ENCODE peak calls at places on chromosomes 12 and 14, in four cellular contexts. One of them, this sample, is unnamed.
A peak's percentile ranks its signal among the peaks of the same experiment; 100 is the strongest.

GRCh38 chr12:52390739-52391617 is 5.5 kb upstream of the KRT84 start:
- DNase-seq in lung: no peak
- DNase-seq in SK-N-MC: no peak
- DNase-seq in fibroblast of lung: no peak
- DNase-seq in this sample: peak; percentile 79

GRCh38 chr12:46342562-46343033 is 30.0 kb downstream of the SLC38A2 start:
- DNase-seq in lung: no peak
- DNase-seq in SK-N-MC: no peak
- DNase-seq in fibroblast of lung: peak; percentile 66
- DNase-seq in this sample: no peak

GRCh38 chr14:76582447-76582846 is 178.8 kb upstream of the VASH1 start:
- DNase-seq in lung: no peak
- DNase-seq in SK-N-MC: no peak
- DNase-seq in fibroblast of lung: no peak
- DNase-seq in this sample: no peak

GRCh38 chr12:93434305-93434704 is 7.4 kb downstream of the UBE2N start:
- DNase-seq in lung: no peak
- DNase-seq in SK-N-MC: no peak
- DNase-seq in fibroblast of lung: peak; percentile 39
- DNase-seq in this sample: no peak

GRCh38 chr14:76676539-76676938 is 84.7 kb upstream of the VASH1 start:
- DNase-seq in lung: no peak
- DNase-seq in SK-N-MC: no peak
- DNase-seq in fibroblast of lung: no peak
- DNase-seq in this sample: no peak

GRCh38 chr12:15001733-15002471 is 29.1 kb downstream of the PDE6H start:
- DNase-seq in lung: no peak
- DNase-seq in SK-N-MC: no peak
- DNase-seq in fibroblast of lung: peak; percentile 36
- DNase-seq in this sample: peak; percentile 8

GRCh38 chr14:98964171-98964570 is 307.8 kb downstream of the BCL11B start:
- DNase-seq in lung: no peak
- DNase-seq in SK-N-MC: no peak
- DNase-seq in fibroblast of lung: no peak
- DNase-seq in this sample: peak; percentile 37

GRCh38 chr14:85233756-85234545 is 296.0 kb upstream of the FLRT2 start:
- DNase-seq in lung: no peak
- DNase-seq in SK-N-MC: no peak
- DNase-seq in fibroblast of lung: peak; percentile 61
- DNase-seq in this sample: no peak

GRCh38 chr14:94342334-94342934 is 19.3 kb upstream of the SERPINA6 start:
- DNase-seq in lung: peak; percentile 89
- DNase-seq in SK-N-MC: no peak
- DNase-seq in fibroblast of lung: peak; percentile 100
- DNase-seq in this sample: no peak

GRCh38 chr14:61811882-61812346 is 49.7 kb downstream of the SNAPC1 start:
- DNase-seq in lung: no peak
- DNase-seq in SK-N-MC: no peak
- DNase-seq in fibroblast of lung: no peak
- DNase-seq in this sample: peak; percentile 68

GRCh38 chr14:90649096-90649495 is 167.1 kb downstream of the TTC7B start:
- DNase-seq in lung: no peak
- DNase-seq in SK-N-MC: no peak
- DNase-seq in fibroblast of lung: peak; percentile 67
- DNase-seq in this sample: no peak

GRCh38 chr12:106841471-106842302 is 67.2 kb downstream of the RIC8B start:
- DNase-seq in lung: peak; percentile 30
- DNase-seq in SK-N-MC: peak; percentile 28
- DNase-seq in fibroblast of lung: peak; percentile 72
- DNase-seq in this sample: peak; percentile 45

GRCh38 chr12:47411961-47412360 is 293.9 kb downstream of the RPAP3 start:
- DNase-seq in lung: no peak
- DNase-seq in SK-N-MC: no peak
- DNase-seq in fibroblast of lung: no peak
- DNase-seq in this sample: no peak

DNA sequence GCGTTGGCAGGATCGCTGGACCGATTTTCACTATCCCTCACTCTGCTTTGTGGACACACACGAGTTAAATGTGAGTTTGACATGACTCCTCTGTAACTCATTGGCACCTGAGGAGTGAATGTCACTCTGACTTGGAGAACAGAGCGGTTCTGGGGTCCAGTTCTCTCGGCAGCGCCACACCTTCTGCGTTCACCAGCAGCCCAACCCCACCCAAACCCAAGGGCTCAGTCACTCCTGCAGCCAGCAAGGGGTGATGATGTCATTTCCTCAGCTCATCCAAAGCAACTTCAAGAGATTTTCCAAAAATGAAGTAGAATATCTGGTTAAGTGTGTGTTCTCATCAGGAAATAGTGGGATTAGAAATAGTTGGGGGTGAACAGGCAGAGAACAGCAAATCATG is 36.3 kb downstream of the ADGRD1 start:
- DNase-seq in lung: no peak
- DNase-seq in SK-N-MC: no peak
- DNase-seq in fibroblast of lung: no peak
- DNase-seq in this sample: no peak
- H3K4me3 ChIP-seq in lung: no peak overlapping the region
- H3K4me3 ChIP-seq in SK-N-MC: no peak overlapping the region
- H3K4me3 ChIP-seq in fibroblast of lung: no peak overlapping the region
- H3K4me3 ChIP-seq in this sample: no peak overlapping the region

GRCh38 chr12:53618340-53618739 is 7.8 kb downstream of the ATF7 start:
- DNase-seq in lung: no peak
- DNase-seq in SK-N-MC: peak; percentile 58
- DNase-seq in fibroblast of lung: no peak
- DNase-seq in this sample: no peak
- H3K4me3 ChIP-seq in lung: no peak overlapping the region
- H3K4me3 ChIP-seq in SK-N-MC: peak overlapping the region; percentile 78
- H3K4me3 ChIP-seq in fibroblast of lung: peak overlapping the region; percentile 38
- H3K4me3 ChIP-seq in this sample: no peak overlapping the region

GRCh38 chr12:6213969-6214368 is 13.8 kb downstream of the CD9 start:
- DNase-seq in lung: no peak
- DNase-seq in SK-N-MC: no peak
- DNase-seq in fibroblast of lung: no peak
- DNase-seq in this sample: no peak

GRCh38 chr12:6214633-6215032 is 14.4 kb downstream of the CD9 start:
- DNase-seq in lung: no peak
- DNase-seq in SK-N-MC: no peak
- DNase-seq in fibroblast of lung: no peak
- DNase-seq in this sample: no peak

GRCh38 chr12:6215120-6215807 is 15.1 kb downstream of the CD9 start:
- DNase-seq in lung: no peak
- DNase-seq in SK-N-MC: no peak
- DNase-seq in fibroblast of lung: no peak
- DNase-seq in this sample: peak; percentile 75

GRCh38 chr12:6211421-6211869 is 11.2 kb downstream of the CD9 start:
- DNase-seq in lung: no peak
- DNase-seq in SK-N-MC: no peak
- DNase-seq in fibroblast of lung: peak; percentile 93
- DNase-seq in this sample: no peak

GRCh38 chr12:6212086-6212485 is 11.9 kb downstream of the CD9 start:
- DNase-seq in lung: no peak
- DNase-seq in SK-N-MC: no peak
- DNase-seq in fibroblast of lung: no peak
- DNase-seq in this sample: no peak
- H3K4me3 ChIP-seq in lung: no peak overlapping the region
- H3K4me3 ChIP-seq in SK-N-MC: no peak overlapping the region
- H3K4me3 ChIP-seq in fibroblast of lung: no peak overlapping the region
- H3K4me3 ChIP-seq in this sample: no peak overlapping the region

DNA sequence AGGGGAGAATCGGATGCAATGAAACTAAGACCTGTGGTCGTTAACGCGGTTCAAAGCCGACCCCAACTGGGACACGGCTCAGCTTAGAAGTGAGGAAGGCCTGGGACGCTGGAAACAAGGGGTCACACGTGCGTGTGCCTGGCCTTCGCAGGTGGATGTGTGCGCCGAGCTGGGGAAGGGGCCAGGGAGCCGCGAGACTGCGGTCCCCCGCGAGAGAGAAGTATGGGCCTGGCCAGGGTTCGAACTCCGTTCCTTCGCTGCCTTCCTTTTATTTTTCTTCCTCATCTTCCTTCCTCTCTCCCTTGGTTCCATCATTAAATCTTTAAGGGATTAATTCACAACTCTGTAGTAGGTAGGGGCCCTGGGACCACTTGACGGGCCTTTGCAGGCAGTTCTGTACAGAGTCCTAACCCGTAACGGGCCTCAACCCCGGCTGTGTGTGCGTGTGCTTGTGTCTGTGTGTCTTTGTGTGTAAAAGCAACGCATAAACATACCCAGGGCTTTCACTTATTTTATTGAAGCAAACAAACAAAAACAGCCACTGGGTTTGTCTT is 3.6 kb downstream of the TTC6 start:
- DNase-seq in lung: no peak
- DNase-seq in SK-N-MC: no peak
- DNase-seq in fibroblast of lung: no peak
- DNase-seq in this sample: no peak
- H3K4me3 ChIP-seq in lung: peak overlapping the region; percentile 46
- H3K4me3 ChIP-seq in SK-N-MC: peak overlapping the region; percentile 61
- H3K4me3 ChIP-seq in fibroblast of lung: no peak overlapping the region
- H3K4me3 ChIP-seq in this sample: peak overlapping the region; percentile 41

GRCh38 chr12:59737725-59738463 is 142.1 kb downstream of the SLC16A7 start:
- DNase-seq in lung: no peak
- DNase-seq in SK-N-MC: no peak
- DNase-seq in fibroblast of lung: peak; percentile 50
- DNase-seq in this sample: no peak
- H3K4me3 ChIP-seq in lung: no peak overlapping the region
- H3K4me3 ChIP-seq in SK-N-MC: no peak overlapping the region
- H3K4me3 ChIP-seq in fibroblast of lung: peak overlapping the region; percentile 40
- H3K4me3 ChIP-seq in this sample: no peak overlapping the region

GRCh38 chr12:57236925-57237652 is 7.6 kb downstream of the SHMT2 start:
- DNase-seq in lung: no peak
- DNase-seq in SK-N-MC: no peak
- DNase-seq in fibroblast of lung: peak; percentile 55
- DNase-seq in this sample: peak; percentile 62
- H3K4me3 ChIP-seq in lung: no peak overlapping the region
- H3K4me3 ChIP-seq in SK-N-MC: no peak overlapping the region
- H3K4me3 ChIP-seq in fibroblast of lung: no peak overlapping the region
- H3K4me3 ChIP-seq in this sample: no peak overlapping the region

This sample was measured in H7.